ENCODE peak calls at places on chromosomes 7 and 10, in five cellular contexts. One of them, this sample, is unnamed.

GRCh38 chr10:74763934-74764591 is 62.3 kb upstream of the KAT6B start:
- DNase-seq in mucosa of descending colon: no peak
- DNase-seq in breast epithelium: no peak
- DNase-seq in tibial nerve: no peak
- DNase-seq in hepatocyte: no peak
- DNase-seq in this sample: no peak

GRCh38 chr7:780056-780455 is 52.2 kb upstream of the SUN1 start:
- DNase-seq in mucosa of descending colon: no peak
- DNase-seq in hepatocyte: no peak
- DNase-seq in breast epithelium: no peak
- DNase-seq in tibial nerve: no peak
- DNase-seq in this sample: no peak

GRCh38 chr7:14717711-14718304 is 184.7 kb downstream of the DGKB start:
- DNase-seq in mucosa of descending colon: no peak
- DNase-seq in tibial nerve: no peak
- DNase-seq in breast epithelium: no peak
- DNase-seq in hepatocyte: peak; percentile 41
- DNase-seq in this sample: no peak

GRCh38 chr10:102397222-102398171 is 2.0 kb downstream of the NFKB2 start:
- DNase-seq in mucosa of descending colon: no peak
- DNase-seq in hepatocyte: no peak
- DNase-seq in breast epithelium: no peak
- DNase-seq in tibial nerve: no peak
- DNase-seq in this sample: no peak

GRCh38 chr10:79434816-79435215 is 10.6 kb downstream of the ZCCHC24 start:
- DNase-seq in hepatocyte: no peak
- DNase-seq in tibial nerve: peak; percentile 57
- DNase-seq in mucosa of descending colon: no peak
- DNase-seq in breast epithelium: no peak
- DNase-seq in this sample: no peak

GRCh38 chr10:12427276-12427675 is 77.9 kb downstream of the CAMK1D start:
- DNase-seq in tibial nerve: no peak
- DNase-seq in breast epithelium: no peak
- DNase-seq in hepatocyte: no peak
- DNase-seq in mucosa of descending colon: no peak
- DNase-seq in this sample: no peak

GRCh38 chr10:82969405-82969804 is 1094.4 kb downstream of the NRG3 start:
- DNase-seq in mucosa of descending colon: no peak
- DNase-seq in tibial nerve: no peak
- DNase-seq in breast epithelium: no peak
- DNase-seq in hepatocyte: peak; percentile 17
- DNase-seq in this sample: no peak

GRCh38 chr10:72092171-72092924 is 4.0 kb upstream of the SPOCK2 start:
- DNase-seq in breast epithelium: no peak
- DNase-seq in hepatocyte: no peak
- DNase-seq in mucosa of descending colon: no peak
- DNase-seq in tibial nerve: no peak
- DNase-seq in this sample: no peak

GRCh38 chr10:103845983-103846382 is 9.4 kb downstream of the SH3PXD2A start:
- DNase-seq in mucosa of descending colon: peak; percentile 58
- DNase-seq in tibial nerve: no peak
- DNase-seq in breast epithelium: no peak
- DNase-seq in hepatocyte: no peak
- DNase-seq in this sample: no peak

GRCh38 chr7:114799522-114800133 is 122.3 kb upstream of the MDFIC start:
- DNase-seq in breast epithelium: no peak
- DNase-seq in tibial nerve: no peak
- DNase-seq in mucosa of descending colon: no peak
- DNase-seq in hepatocyte: no peak
- DNase-seq in this sample: no peak

GRCh38 chr10:74997163-74997562 is 114.3 kb upstream of the SAMD8 start:
- DNase-seq in tibial nerve: no peak
- DNase-seq in mucosa of descending colon: no peak
- DNase-seq in hepatocyte: no peak
- DNase-seq in breast epithelium: no peak
- DNase-seq in this sample: no peak

GRCh38 chr7:101620395-101620794 is 8.7 kb downstream of the MYL10 start:
- DNase-seq in hepatocyte: no peak
- DNase-seq in tibial nerve: no peak
- DNase-seq in breast epithelium: no peak
- DNase-seq in mucosa of descending colon: no peak
- DNase-seq in this sample: no peak

GRCh38 chr7:98949336-98950044 is 71.2 kb downstream of the TRRAP start:
- DNase-seq in tibial nerve: no peak
- DNase-seq in breast epithelium: no peak
- DNase-seq in hepatocyte: no peak
- DNase-seq in mucosa of descending colon: no peak
- DNase-seq in this sample: no peak

GRCh38 chr7:81960026-81960425 is 190.2 kb upstream of the HGF start:
- DNase-seq in hepatocyte: no peak
- DNase-seq in breast epithelium: no peak
- DNase-seq in tibial nerve: no peak
- DNase-seq in mucosa of descending colon: no peak
- DNase-seq in this sample: no peak

GRCh38 chr10:49175587-49176309 is 12.4 kb downstream of the TMEM273 start:
- DNase-seq in tibial nerve: no peak
- DNase-seq in breast epithelium: no peak
- DNase-seq in mucosa of descending colon: no peak
- DNase-seq in hepatocyte: no peak
- DNase-seq in this sample: no peak

GRCh38 chr10:130728531-130729215 is 582.8 kb downstream of the TCERG1L start:
- DNase-seq in tibial nerve: no peak
- DNase-seq in hepatocyte: no peak
- DNase-seq in mucosa of descending colon: no peak
- DNase-seq in breast epithelium: no peak
- DNase-seq in this sample: no peak

GRCh38 chr7:27640914-27641570 is 21.6 kb downstream of the HIBADH start:
- DNase-seq in hepatocyte: no peak
- DNase-seq in tibial nerve: no peak
- DNase-seq in breast epithelium: no peak
- DNase-seq in mucosa of descending colon: no peak
- DNase-seq in this sample: no peak
- H3K4me3 ChIP-seq in hepatocyte: no peak overlapping the region
- H3K4me3 ChIP-seq in tibial nerve: no peak overlapping the region
- H3K4me3 ChIP-seq in breast epithelium: no peak overlapping the region
- H3K4me3 ChIP-seq in mucosa of descending colon: no peak overlapping the region
- H3K4me3 ChIP-seq in this sample: no peak overlapping the region

DNA sequence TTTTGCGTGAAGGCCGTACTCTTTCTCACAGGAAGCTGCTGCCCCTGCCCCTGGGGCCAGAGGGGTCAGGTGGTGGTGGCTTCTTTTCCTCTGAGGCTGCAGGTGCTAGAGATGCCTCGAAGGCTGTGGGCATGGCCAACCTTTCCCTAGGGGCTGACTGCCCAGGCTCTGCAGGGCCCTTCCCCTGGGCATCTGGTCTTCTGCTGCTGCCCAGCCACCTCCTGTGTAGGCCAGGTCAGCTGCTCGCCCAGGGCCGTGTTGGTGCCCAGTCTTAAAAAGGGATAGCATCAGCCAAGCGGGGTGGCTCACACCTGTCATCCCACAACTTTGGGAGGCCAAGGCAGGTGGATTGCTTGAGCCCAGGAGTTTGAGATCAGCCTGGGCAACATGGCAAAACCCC is 114.3 kb downstream of the FAM53B start:
- DNase-seq in hepatocyte: no peak
- DNase-seq in breast epithelium: no peak
- DNase-seq in tibial nerve: no peak
- DNase-seq in mucosa of descending colon: no peak
- DNase-seq in this sample: no peak
- H3K4me1 ChIP-seq in hepatocyte: peaks cover 12% of the 10 kb centered on the region
- H3K4me1 ChIP-seq in breast epithelium: peaks cover 7% of the 10 kb centered on the region
- H3K4me1 ChIP-seq in tibial nerve: peaks cover 3% of the 10 kb centered on the region
- H3K4me1 ChIP-seq in mucosa of descending colon: peaks cover 24% of the 10 kb centered on the region
- H3K4me1 ChIP-seq in this sample: no peaks in the 10 kb centered on the region

DNA sequence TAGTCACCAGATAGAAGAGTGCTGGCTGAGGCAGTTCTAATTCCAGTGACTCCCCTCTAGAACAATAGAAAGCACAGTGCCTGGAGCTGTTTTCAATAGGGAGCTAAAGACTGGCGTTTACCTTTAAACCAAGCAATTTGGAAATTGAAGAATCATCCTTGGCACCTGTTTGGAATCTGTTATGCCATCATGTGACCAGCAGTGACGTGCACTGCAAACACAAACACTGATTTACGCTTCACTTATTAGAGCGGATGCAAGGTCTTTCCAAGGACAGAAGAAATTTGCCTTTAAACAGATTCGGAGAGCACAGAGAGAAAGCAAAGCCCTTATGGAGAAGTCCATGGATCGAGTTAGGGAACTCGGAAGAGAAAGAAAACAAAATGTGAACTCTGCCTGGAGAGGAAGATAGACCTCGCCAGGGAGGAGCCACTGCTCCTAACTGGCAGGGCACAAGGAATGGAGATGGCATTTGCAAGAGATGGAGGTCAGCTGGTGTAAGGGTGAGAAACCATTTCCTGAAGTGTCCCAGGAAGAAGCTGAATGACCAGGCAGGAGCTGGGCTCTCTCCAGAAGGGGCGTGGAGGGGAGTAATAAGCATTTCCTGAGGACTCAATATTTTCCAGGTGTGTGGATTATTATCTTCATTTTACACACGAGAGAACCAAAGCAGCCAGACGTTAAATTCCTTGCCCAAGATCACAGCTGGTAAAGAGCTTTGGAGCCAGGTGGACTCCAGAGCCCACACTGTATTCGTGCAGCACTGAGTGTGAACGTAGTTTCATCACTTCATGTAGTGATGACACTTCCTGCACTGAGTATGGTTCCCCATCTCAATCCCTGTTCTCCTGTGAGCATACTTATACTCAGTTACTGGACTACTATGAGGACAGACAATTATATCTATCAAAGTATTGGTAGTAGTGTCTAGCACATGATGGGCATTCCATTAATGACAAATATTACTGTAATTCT is 97.7 kb downstream of the CUBN start:
- DNase-seq in tibial nerve: no peak
- DNase-seq in breast epithelium: no peak
- DNase-seq in mucosa of descending colon: no peak
- DNase-seq in hepatocyte: no peak
- DNase-seq in this sample: no peak
- H3K4me3 ChIP-seq in tibial nerve: no peak overlapping the region
- H3K4me3 ChIP-seq in breast epithelium: no peak overlapping the region
- H3K4me3 ChIP-seq in mucosa of descending colon: no peak overlapping the region
- H3K4me3 ChIP-seq in hepatocyte: no peak overlapping the region
- H3K4me3 ChIP-seq in this sample: no peak overlapping the region

DNA sequence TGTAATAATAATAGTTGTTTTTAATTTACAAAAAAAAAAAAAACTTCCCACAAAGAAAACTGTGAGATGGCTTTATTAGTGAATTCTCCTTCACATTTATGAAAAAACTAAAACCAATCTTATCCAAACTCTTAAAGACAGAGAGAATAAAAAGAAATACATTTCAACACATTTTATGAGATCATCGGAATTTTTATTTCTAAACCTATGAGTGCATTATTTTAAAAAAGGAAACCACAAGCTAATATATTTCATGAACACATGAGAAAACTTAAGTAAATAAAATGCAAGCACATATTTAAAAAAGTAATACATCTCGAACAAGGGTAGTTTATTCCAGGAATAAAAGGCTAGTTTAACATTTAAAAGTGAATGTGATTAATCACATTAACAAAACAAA is 31.5 kb downstream of the C7orf25 start:
- DNase-seq in tibial nerve: no peak
- DNase-seq in mucosa of descending colon: no peak
- DNase-seq in breast epithelium: no peak
- DNase-seq in hepatocyte: no peak
- DNase-seq in this sample: no peak
- H3K4me1 ChIP-seq in tibial nerve: no peaks in the 10 kb centered on the region
- H3K4me1 ChIP-seq in mucosa of descending colon: no peaks in the 10 kb centered on the region
- H3K4me1 ChIP-seq in breast epithelium: no peaks in the 10 kb centered on the region
- H3K4me1 ChIP-seq in hepatocyte: no peaks in the 10 kb centered on the region
- H3K4me1 ChIP-seq in this sample: no peaks in the 10 kb centered on the region

GRCh38 chr7:17297243-17297642 is 1.2 kb upstream of the AHR start:
- DNase-seq in mucosa of descending colon: no peak
- DNase-seq in breast epithelium: no peak
- DNase-seq in tibial nerve: no peak
- DNase-seq in hepatocyte: no peak
- DNase-seq in this sample: no peak
- H3K4me3 ChIP-seq in mucosa of descending colon: no peak overlapping the region
- H3K4me3 ChIP-seq in breast epithelium: no peak overlapping the region
- H3K4me3 ChIP-seq in tibial nerve: peak overlapping the region; percentile 12
- H3K4me3 ChIP-seq in hepatocyte: no peak overlapping the region
- H3K4me3 ChIP-seq in this sample: no peak overlapping the region

GRCh38 chr7:142298631-142299030 is 40.8 kb upstream of the PRSS58 start:
- DNase-seq in mucosa of descending colon: no peak
- DNase-seq in tibial nerve: no peak
- DNase-seq in hepatocyte: no peak
- DNase-seq in breast epithelium: no peak
- DNase-seq in this sample: no peak
- H3K4me1 ChIP-seq in mucosa of descending colon: no peaks in the 10 kb centered on the region
- H3K4me1 ChIP-seq in tibial nerve: no peaks in the 10 kb centered on the region
- H3K4me1 ChIP-seq in hepatocyte: no peaks in the 10 kb centered on the region
- H3K4me1 ChIP-seq in breast epithelium: no peaks in the 10 kb centered on the region
- H3K4me1 ChIP-seq in this sample: no peaks in the 10 kb centered on the region

DNA sequence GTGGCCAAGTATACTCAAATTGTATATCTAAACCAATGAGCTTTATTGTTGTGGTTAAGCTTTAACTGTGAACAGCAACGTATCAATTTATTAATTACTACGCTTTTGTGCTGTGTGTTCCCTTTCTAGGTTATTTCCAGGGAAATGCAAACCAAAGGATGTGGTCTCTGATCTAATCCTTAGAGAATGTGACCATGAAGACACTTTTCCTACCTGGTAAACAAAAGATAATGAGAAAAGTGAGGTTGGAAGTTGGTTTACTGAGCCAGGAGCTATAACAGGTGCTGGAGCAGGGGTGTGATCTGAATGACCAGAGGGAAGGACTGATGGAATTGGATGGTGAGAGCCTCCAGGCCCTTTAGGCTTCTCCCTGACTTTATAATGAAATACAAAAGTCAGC is 25.4 kb upstream of the CALU start:
- DNase-seq in tibial nerve: no peak
- DNase-seq in hepatocyte: no peak
- DNase-seq in mucosa of descending colon: no peak
- DNase-seq in breast epithelium: no peak
- DNase-seq in this sample: no peak
- H3K4me3 ChIP-seq in tibial nerve: no peak overlapping the region
- H3K4me3 ChIP-seq in hepatocyte: no peak overlapping the region
- H3K4me3 ChIP-seq in mucosa of descending colon: no peak overlapping the region
- H3K4me3 ChIP-seq in breast epithelium: no peak overlapping the region
- H3K4me3 ChIP-seq in this sample: no peak overlapping the region

GRCh38 chr10:113028393-113029054 is 78.5 kb downstream of the TCF7L2 start:
- DNase-seq in mucosa of descending colon: no peak
- DNase-seq in tibial nerve: no peak
- DNase-seq in hepatocyte: no peak
- DNase-seq in breast epithelium: no peak
- DNase-seq in this sample: no peak

GRCh38 chr10:113031147-113031546 is 81.1 kb downstream of the TCF7L2 start:
- DNase-seq in tibial nerve: no peak
- DNase-seq in mucosa of descending colon: no peak
- DNase-seq in breast epithelium: no peak
- DNase-seq in hepatocyte: no peak
- DNase-seq in this sample: no peak

GRCh38 chr10:113027574-113028392 is 77.7 kb downstream of the TCF7L2 start:
- DNase-seq in mucosa of descending colon: no peak
- DNase-seq in hepatocyte: no peak
- DNase-seq in tibial nerve: no peak
- DNase-seq in breast epithelium: no peak
- DNase-seq in this sample: no peak

GRCh38 chr10:113029055-113029440 is 79.0 kb downstream of the TCF7L2 start:
- DNase-seq in hepatocyte: no peak
- DNase-seq in breast epithelium: no peak
- DNase-seq in tibial nerve: no peak
- DNase-seq in mucosa of descending colon: no peak
- DNase-seq in this sample: no peak

GRCh38 chr10:113030453-113030852 is 80.4 kb downstream of the TCF7L2 start:
- DNase-seq in tibial nerve: no peak
- DNase-seq in mucosa of descending colon: no peak
- DNase-seq in hepatocyte: peak; percentile 19
- DNase-seq in breast epithelium: no peak
- DNase-seq in this sample: no peak
- H3K4me1 ChIP-seq in tibial nerve: peaks cover 3% of the 10 kb centered on the region
- H3K4me1 ChIP-seq in mucosa of descending colon: peaks cover 16% of the 10 kb centered on the region
- H3K4me1 ChIP-seq in hepatocyte: peaks cover 36% of the 10 kb centered on the region
- H3K4me1 ChIP-seq in breast epithelium: peaks cover 3% of the 10 kb centered on the region
- H3K4me1 ChIP-seq in this sample: peaks cover 14% of the 10 kb centered on the region